ENCODE peak calls at places on chromosome 19, in five cellular contexts. Z is SK-N-SH; H is LHCN-M2; I is activated CD4-positive, CD25-positive, alpha-beta regulatory T cell treated with anti-CD3 and anti-CD28 coated beads, Interleukin-2, amount 50 U/mL, for 16 hours; P is M059J. G is an unnamed sample.

GRCh38 chr19:13381827-13382632 is 124.2 kb downstream of the CACNA1A start:
- DNase-seq in Z (no peak), H (no peak), I (no peak), P (no peak), G (no peak)

GRCh38 chr19:30447276-30447870 is 75.2 kb downstream of the ZNF536 start:
- DNase-seq in Z (no peak), H (no peak), I (no peak), P (no peak), G (no peak)

GRCh38 chr19:21434967-21435544 is 38.1 kb downstream of the ZNF493 start:
- DNase-seq in Z (peak), H (no peak), I (no peak), P (no peak), G (no peak)

GRCh38 chr19:17576758-17577532 is 21.5 kb downstream of the COLGALT1 start:
- DNase-seq in Z (peak), H (peak), I (no peak), P (peak), G (peak)

GRCh38 chr19:409006-409514 is at the start of gene C2CD4C:
- DNase-seq in Z (peak), H (no peak), I (no peak), P (no peak), G (peak)

GRCh38 chr19:46901701-46902401 is 41.1 kb downstream of the ARHGAP35 start:
- DNase-seq in Z (no peak), H (no peak), I (no peak), P (peak), G (no peak)

GRCh38 chr19:12994701-12995595 is at the start of gene NFIX:
- DNase-seq in Z (peak), H (peak), I (peak), P (peak), G (peak)

GRCh38 chr19:46718157-46718933 is 1.4 kb upstream of the PRKD2 start:
- DNase-seq in Z (no peak), H (no peak), I (peak), P (peak), G (no peak)

GRCh38 chr19:50896591-50897190 is 14.5 kb downstream of the KLK4 start:
- DNase-seq in Z (no peak), H (peak), I (no peak), P (peak), G (no peak)

GRCh38 chr19:48544856-48545750 is 6.9 kb upstream of the SULT2B1 start:
- DNase-seq in Z (no peak), H (no peak), I (no peak), P (no peak), G (peak)

GRCh38 chr19:925912-926594 is at the start of gene ARID3A:
- DNase-seq in Z (peak), H (no peak), I (no peak), P (no peak), G (peak)

GRCh38 chr19:32830231-32831014 is 39.1 kb downstream of the SLC7A9 start:
- DNase-seq in Z (no peak), H (peak), I (no peak), P (peak), G (no peak)

GRCh38 chr19:40365613-40366401 is 17.3 kb downstream of the PLD3 start:
- DNase-seq in Z (peak), H (no peak), I (peak), P (no peak), G (no peak)

GRCh38 chr19:48635966-48636858 is 967 bp downstream of the DBP start:
- DNase-seq in Z (no peak), H (no peak), I (no peak), P (no peak), G (peak)

GRCh38 chr19:57282011-57282636 is 1.8 kb downstream of the ZNF460 start:
- DNase-seq in Z (no peak), H (no peak), I (no peak), P (no peak), G (no peak)

GRCh38 chr19:36225219-36225892 is 10.4 kb downstream of the ZNF146 start:
- DNase-seq in Z (no peak), H (peak), I (no peak), P (peak), G (no peak)

GRCh38 chr19:50639121-50640112 is at the start of gene SYT3:
- DNase-seq in Z (peak), H (peak), I (no peak), P (peak), G (peak)

GRCh38 chr19:56727731-56728130 is 56.2 kb upstream of the ZNF835 start:
- DNase-seq in Z (no peak), H (no peak), I (no peak), P (no peak), G (no peak)

GRCh38 chr19:53980553-53981407 is 10.7 kb upstream of the CACNG6 start:
- DNase-seq in Z (peak), H (no peak), I (no peak), P (peak), G (no peak)

GRCh38 chr19:6489278-6490061 is 7.9 kb upstream of the DENND1C start:
- DNase-seq in Z (no peak), H (no peak), I (no peak), P (no peak), G (peak)

GRCh38 chr19:34480491-34480890 is 1.1 kb upstream of the WTIP start:
- DNase-seq in Z (no peak), H (no peak), I (no peak), P (no peak), G (no peak)

GRCh38 chr19:11257827-11258380 is 4.4 kb downstream of the DOCK6 start:
- DNase-seq in Z (no peak), H (no peak), I (no peak), P (no peak), G (no peak)

GRCh38 chr19:15538774-15539173 is 30.4 kb downstream of the CYP4F22 start:
- DNase-seq in Z (no peak), H (no peak), I (no peak), P (no peak), G (no peak)

GRCh38 chr19:13181747-13182388 is 31.7 kb downstream of the IER2 start:
- DNase-seq in Z (peak), H (no peak), I (no peak), P (peak), G (no peak)

GRCh38 chr19:30097746-30098280 is 155.8 kb downstream of the URI1 start:
- DNase-seq in Z (no peak), H (no peak), I (no peak), P (no peak), G (no peak)

GRCh38 chr19:32373614-32374295 is 28.3 kb downstream of the ZNF507 start:
- DNase-seq in Z (no peak), H (peak), I (no peak), P (peak), G (no peak)

GRCh38 chr19:28878862-28879566 is 333.9 kb downstream of the UQCRFS1 start:
- DNase-seq in Z (peak), H (peak), I (peak), P (peak), G (peak)

GRCh38 chr19:45152504-45153338 is 8.1 kb downstream of the NKPD1 start:
- DNase-seq in Z (peak), H (no peak), I (no peak), P (no peak), G (no peak)

GRCh38 chr19:2759965-2760364 is 20.1 kb upstream of the SLC39A3 start:
- DNase-seq in Z (no peak), H (no peak), I (no peak), P (no peak), G (no peak)

GRCh38 chr19:20423381-20424207 is 142.0 kb downstream of the ZNF737 start:
- DNase-seq in Z (peak), H (peak), I (no peak), P (no peak), G (no peak)

GRCh38 chr19:34328982-34329381 is 36.0 kb upstream of the GPI start:
- DNase-seq in Z (no peak), H (no peak), I (no peak), P (no peak), G (no peak)

GRCh38 chr19:19361075-19361594 is 40.5 kb downstream of the MAU2 start:
- DNase-seq in Z (peak), H (peak), I (peak), P (peak), G (peak)

GRCh38 chr19:50461066-50461875 is 15.0 kb upstream of the EMC10 start:
- DNase-seq in Z (peak), H (peak), I (peak), P (peak), G (peak)

GRCh38 chr19:51784922-51785690 is 9.9 kb upstream of the FPR3 start:
- DNase-seq in Z (no peak), H (peak), I (no peak), P (peak), G (no peak)

GRCh38 chr19:34662919-34663318 is 14.0 kb downstream of the SCGB2B2 start:
- DNase-seq in Z (peak), H (peak), I (no peak), P (peak), G (peak)

GRCh38 chr19:23957660-23958281 is 43.1 kb downstream of the ZNF726 start:
- DNase-seq in Z (no peak), H (peak), I (no peak), P (peak), G (no peak)

GRCh38 chr19:45179063-45179847 is 671 bp downstream of the BLOC1S3 start:
- DNase-seq in Z (peak), H (no peak), I (no peak), P (peak), G (no peak)

GRCh38 chr19:662207-662961 is 630 bp downstream of the RNF126 start:
- DNase-seq in Z (peak), H (no peak), I (peak), P (peak), G (peak)